ENCODE peak calls at places on chromosomes 4 and X, in six cellular contexts. D is AG09309, O is upper lobe of right lung, Q is pancreas, L is hepatocyte, T is fibroblast of mammary gland. I is an unnamed sample.

GRCh38 chr4:634599-634985 is 9.2 kb downstream of the PDE6B start:
- DNase-seq in O (no peak), T (no peak), D (no peak), L (no peak), Q (no peak), I (no peak)

GRCh38 chr4:39104255-39104654 is 42.2 kb downstream of the KLHL5 start:
- DNase-seq in Q (no peak), T (no peak), L (no peak), O (no peak), D (no peak), I (no peak)

GRCh38 chr4:188661502-188661901 is 522.3 kb downstream of the TRIML1 start:
- DNase-seq in L (no peak), O (no peak), D (no peak), T (peak; percentile 14), Q (no peak), I (no peak)

GRCh38 chr4:26105372-26105771 is 191.4 kb downstream of the SMIM20 start:
- DNase-seq in Q (no peak), O (no peak), L (no peak), T (peak; percentile 58), D (no peak), I (no peak)

GRCh38 chr4:154399259-154399974 is 92.2 kb downstream of the DCHS2 start:
- DNase-seq in T (peak; percentile 67), Q (no peak), O (no peak), L (peak; percentile 58), D (peak; percentile 35), I (no peak)

GRCh38 chrX:40195368-40195767 is 97.6 kb upstream of the BCOR start:
- DNase-seq in D (no peak), O (no peak), Q (no peak), L (no peak), T (no peak), I (no peak)

GRCh38 chr4:83535945-83536648 is at the start of gene GPAT3:
- DNase-seq in O (peak; percentile 95), Q (peak; percentile 91), L (peak; percentile 84), D (no peak), T (peak; percentile 65), I (peak; percentile 23)

GRCh38 chr4:165592386-165592785 is 213.6 kb downstream of the CPE start:
- DNase-seq in D (peak; percentile 2), L (no peak), T (peak; percentile 40), Q (no peak), O (no peak), I (no peak)

GRCh38 chrX:111515298-111515697 is 3.9 kb downstream of the SERTM2 start:
- DNase-seq in O (no peak), T (no peak), L (no peak), Q (no peak), D (no peak), I (no peak)

GRCh38 chr4:11446156-11446811 is 17.6 kb upstream of the HS3ST1 start:
- DNase-seq in O (no peak), L (peak; percentile 32), D (no peak), T (no peak), Q (no peak), I (no peak)

GRCh38 chrX:116417214-116417613 is 19.2 kb upstream of the SLC6A14 start:
- DNase-seq in T (no peak), Q (no peak), L (peak; percentile 5), O (no peak), D (no peak), I (no peak)

GRCh38 chr4:131764730-131765129 is 1384.4 kb upstream of the PCDH10 start:
- DNase-seq in D (no peak), L (peak; percentile 2), T (no peak), O (no peak), Q (peak; percentile 68), I (no peak)

GRCh38 chr4:190019023-190019858 is 7.8 kb downstream of the FRG2 start:
- DNase-seq in T (no peak), L (no peak), Q (peak; percentile 59), O (no peak), D (no peak), I (no peak)

GRCh38 chrX:20420058-20420457 is 153.3 kb upstream of the RPS6KA3 start:
- DNase-seq in O (no peak), L (no peak), T (no peak), D (no peak), Q (no peak), I (no peak)

GRCh38 chr4:78061939-78062603 is 4.9 kb downstream of the FRAS1 start:
- DNase-seq in D (no peak), Q (no peak), O (no peak), T (peak; percentile 22), L (no peak), I (no peak)

GRCh38 chrX:148270499-148270898 is 229.9 kb upstream of the AFF2 start:
- DNase-seq in T (no peak), D (no peak), Q (no peak), L (no peak), O (no peak), I (no peak)

GRCh38 chr4:53861856-53862610 is 202.4 kb downstream of the CHIC2 start:
- DNase-seq in O (no peak), D (peak; percentile 90), Q (no peak), L (peak; percentile 41), T (peak; percentile 98), I (peak; percentile 72)

GRCh38 chrX:37361596-37361995 is 12.4 kb downstream of the PRRG1 start:
- DNase-seq in D (no peak), Q (no peak), L (no peak), O (no peak), T (peak; percentile 49), I (no peak)

GRCh38 chr4:184801781-184802180 is 24.0 kb downstream of the ACSL1 start:
- DNase-seq in O (no peak), L (no peak), T (peak; percentile 75), D (no peak), Q (no peak), I (no peak)

GRCh38 chr4:100641326-100641725 is 123.5 kb upstream of the EMCN start:
- DNase-seq in Q (no peak), O (no peak), L (no peak), T (no peak), D (no peak), I (no peak)

GRCh38 chr4:178090640-178091411 is 648.6 kb upstream of the AGA start:
- DNase-seq in L (no peak), O (no peak), Q (peak; percentile 61), D (no peak), T (no peak), I (no peak)

GRCh38 chr4:178081931-178082330 is 639.7 kb upstream of the AGA start:
- DNase-seq in Q (no peak), D (no peak), L (no peak), O (no peak), T (no peak), I (no peak)

GRCh38 chr4:178083968-178084367 is 641.7 kb upstream of the AGA start:
- DNase-seq in D (no peak), O (no peak), T (no peak), L (no peak), Q (no peak), I (no peak)

GRCh38 chr4:178086324-178086723 is 644.1 kb upstream of the AGA start:
- DNase-seq in O (no peak), L (peak; percentile 53), Q (no peak), T (no peak), D (no peak), I (no peak)
- TF ChIP-seq CTCF in O (no peak), L (peak; percentile 39), Q (no peak), T (no peak), D (no peak), I (no peak)

GRCh38 chrX:19121466-19121865 is 802 bp downstream of the ADGRG2 start:
- DNase-seq in L (no peak), T (no peak), O (no peak), Q (no peak), D (no peak), I (no peak)

GRCh38 chrX:19127649-19128168 is 5.4 kb upstream of the ADGRG2 start:
- DNase-seq in D (no peak), O (no peak), L (no peak), T (peak; percentile 87), Q (no peak), I (peak; percentile 0)

GRCh38 chrX:19122641-19123009 is 357 bp upstream of the ADGRG2 start:
- DNase-seq in D (no peak), T (no peak), L (no peak), O (no peak), Q (peak; percentile 60), I (no peak)

GRCh38 chrX:19121898-19122640 is at the start of gene ADGRG2:
- DNase-seq in Q (peak; percentile 73), T (peak; percentile 22), O (peak; percentile 72), L (peak; percentile 49), D (peak; percentile 2), I (no peak)
- TF ChIP-seq CTCF in Q (no peak), T (no peak), O (no peak), L (no peak), D (peak; percentile 26), I (peak; percentile 21)

GRCh38 chrX:140524556-140524955 is 19.7 kb upstream of the SOX3 start:
- DNase-seq in Q (no peak), O (no peak), D (no peak), T (no peak), L (no peak), I (no peak)

GRCh38 chrX:140521393-140521792 is 16.5 kb upstream of the SOX3 start:
- DNase-seq in D (no peak), T (no peak), Q (no peak), L (no peak), O (no peak), I (no peak)

GRCh38 chrX:140525448-140525847 is 20.6 kb upstream of the SOX3 start:
- DNase-seq in D (no peak), O (no peak), Q (no peak), T (peak; percentile 15), L (no peak), I (peak; percentile 3)

DNA sequence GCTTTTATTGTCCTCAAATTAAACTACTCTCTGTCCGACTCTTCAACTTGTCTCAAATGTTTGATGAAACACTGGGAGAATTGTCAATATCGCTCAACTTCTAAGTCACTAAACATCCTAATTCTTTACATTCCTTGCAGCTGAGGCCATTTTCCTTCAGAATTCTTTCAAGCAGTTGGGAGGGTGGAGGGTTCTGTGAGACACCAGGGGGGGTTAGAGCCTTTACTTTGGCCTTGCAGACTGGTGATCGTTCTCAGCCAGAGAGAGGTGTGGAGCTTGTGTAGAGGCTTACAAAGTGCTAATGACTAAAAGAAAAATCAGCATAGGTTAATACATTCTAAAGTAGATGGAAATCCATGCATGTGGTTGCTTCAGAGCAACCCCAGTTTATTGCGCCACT is 21.3 kb upstream of the SOX3 start:
- DNase-seq in L (no peak), D (no peak), T (no peak), O (no peak), Q (no peak), I (no peak)
- TF ChIP-seq CTCF in L (no peak), D (no peak), T (no peak), O (no peak), Q (no peak), I (no peak)

DNA sequence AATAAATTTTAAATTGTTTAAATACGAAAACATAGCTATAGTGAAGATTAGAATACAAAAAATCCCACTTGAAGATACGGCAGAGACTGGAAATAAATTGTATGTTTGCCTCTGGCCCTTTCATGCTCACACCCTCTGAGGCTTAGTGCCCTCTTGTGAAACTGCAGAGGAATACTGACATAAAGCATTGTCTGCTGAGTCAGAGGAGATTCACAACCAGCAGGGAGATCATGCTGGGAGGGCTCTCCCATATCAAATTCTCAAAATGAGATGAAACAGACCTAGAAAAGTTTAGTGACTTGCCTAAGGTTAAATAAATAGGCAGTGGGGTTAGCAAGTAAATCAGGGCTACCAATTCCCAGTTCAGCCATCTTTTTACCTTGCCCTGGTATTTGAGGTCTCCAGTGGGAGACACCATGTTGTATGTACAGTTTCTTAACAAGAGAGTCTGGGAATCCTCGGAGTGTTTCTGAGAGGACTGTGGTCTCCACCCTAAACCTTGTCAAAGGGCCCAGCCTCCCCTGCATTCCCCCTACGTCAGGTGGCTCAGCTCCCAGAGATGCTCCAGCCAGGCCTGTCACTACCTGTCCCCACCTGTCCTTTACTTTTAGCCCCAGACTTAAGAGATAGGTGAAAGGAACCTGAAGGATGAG is 581.4 kb upstream of the DIPK2B start:
- DNase-seq in D (no peak), O (no peak), Q (no peak), T (peak; percentile 86), L (peak; percentile 47), I (peak; percentile 49)
- TF ChIP-seq CTCF in D (peak; percentile 52), O (peak; percentile 16), Q (no peak), T (peak; percentile 35), L (peak; percentile 31), I (peak; percentile 58)

I was measured in AG09319.